ENCODE peak calls at places on chromosomes 1 and 21, in six cellular contexts. I is fibroblast of mammary gland, W is spleen, N is AG10803, B is cardiac fibroblast, J is heart left ventricle. K is an unnamed sample.

GRCh38 chr1:19124273-19124672 is 85.8 kb downstream of the UBR4 start:
- DNase-seq in B (no peak), J (no peak), I (no peak), W (no peak), N (no peak), K (no peak)

GRCh38 chr1:12658531-12659453 is 14.9 kb downstream of the AADACL4 start:
- DNase-seq in I (peak), B (peak), J (peak), N (peak), W (peak), K (peak)

GRCh38 chr1:90810006-90810405 is 92.9 kb upstream of the BARHL2 start:
- DNase-seq in W (no peak), J (no peak), N (no peak), B (no peak), I (no peak), K (no peak)

GRCh38 chr1:201693019-201693372 is 136.0 kb upstream of the IPO9 start:
- DNase-seq in W (no peak), N (no peak), I (no peak), B (no peak), J (no peak), K (no peak)

GRCh38 chr1:205376739-205377138 is 20.0 kb upstream of the KLHDC8A start:
- DNase-seq in N (no peak), J (no peak), I (peak), B (no peak), W (no peak), K (no peak)

GRCh38 chr1:147201276-147201675 is 23.9 kb downstream of the FMO5 start:
- DNase-seq in J (no peak), N (no peak), B (no peak), W (no peak), I (peak), K (no peak)

GRCh38 chr1:232628335-232629214 is 1.4 kb downstream of the SIPA1L2 start:
- DNase-seq in N (peak), J (no peak), W (no peak), I (peak), B (peak), K (peak)

GRCh38 chr1:235502601-235503332 is 1.5 kb downstream of the B3GALNT2 start:
- DNase-seq in B (peak), J (no peak), I (peak), W (no peak), N (peak), K (peak)

GRCh38 chr1:47865881-47866535 is 131.2 kb downstream of the TRABD2B start:
- DNase-seq in W (no peak), I (no peak), N (no peak), J (no peak), B (no peak), K (no peak)

GRCh38 chr1:66182551-66183178 is 351.3 kb upstream of the SGIP1 start:
- DNase-seq in N (peak), W (no peak), J (no peak), I (peak), B (peak), K (peak)

GRCh38 chr1:214402583-214403216 is 121.7 kb downstream of the SMYD2 start:
- DNase-seq in I (peak), W (no peak), B (peak), N (no peak), J (no peak), K (no peak)

GRCh38 chr1:77051406-77051805 is 167.8 kb downstream of the PIGK start:
- DNase-seq in J (no peak), W (no peak), I (no peak), N (no peak), B (no peak), K (no peak)

GRCh38 chr1:117695796-117696505 is 90.1 kb downstream of the TENT5C start:
- DNase-seq in B (peak), W (no peak), N (peak), J (peak), I (peak), K (peak)

GRCh38 chr1:6471086-6471841 is 5.3 kb upstream of the TNFRSF25 start:
- DNase-seq in I (no peak), B (no peak), W (no peak), N (no peak), J (no peak), K (no peak)

GRCh38 chr1:201419241-201419640 is 2.3 kb downstream of the TNNI1 start:
- DNase-seq in W (peak), B (no peak), J (no peak), I (no peak), N (no peak), K (no peak)

GRCh38 chr1:2547210-2548067 is 8.7 kb upstream of the TNFRSF14 start:
- DNase-seq in J (no peak), W (peak), N (no peak), I (no peak), B (no peak), K (no peak)

GRCh38 chr1:38991638-38992449 is 768 bp downstream of the AKIRIN1 start:
- DNase-seq in J (peak), N (peak), W (peak), B (peak), I (no peak), K (no peak)

GRCh38 chr1:94118471-94118870 is 2.5 kb downstream of the ABCA4 start:
- DNase-seq in B (no peak), W (peak), J (no peak), I (no peak), N (no peak), K (no peak)

GRCh38 chr1:222182641-222183040 is 365.3 kb downstream of the HHIPL2 start:
- DNase-seq in B (no peak), I (peak), W (no peak), N (no peak), J (no peak), K (no peak)

GRCh38 chr1:112021263-112021662 is 31.8 kb upstream of the KCND3 start:
- DNase-seq in J (no peak), N (no peak), I (no peak), W (no peak), B (no peak), K (no peak)

GRCh38 chr21:42614811-42615342 is 38.5 kb upstream of the PDE9A start:
- DNase-seq in J (no peak), B (no peak), N (no peak), W (peak), I (peak), K (no peak)

GRCh38 chr1:8464377-8464776 is 146.5 kb downstream of the SLC45A1 start:
- DNase-seq in B (no peak), N (no peak), W (no peak), I (no peak), J (no peak), K (no peak)
- H3K4me3 ChIP-seq in B (no peak), N (no peak), W (no peak), I (no peak), J (no peak), K (no peak)

DNA sequence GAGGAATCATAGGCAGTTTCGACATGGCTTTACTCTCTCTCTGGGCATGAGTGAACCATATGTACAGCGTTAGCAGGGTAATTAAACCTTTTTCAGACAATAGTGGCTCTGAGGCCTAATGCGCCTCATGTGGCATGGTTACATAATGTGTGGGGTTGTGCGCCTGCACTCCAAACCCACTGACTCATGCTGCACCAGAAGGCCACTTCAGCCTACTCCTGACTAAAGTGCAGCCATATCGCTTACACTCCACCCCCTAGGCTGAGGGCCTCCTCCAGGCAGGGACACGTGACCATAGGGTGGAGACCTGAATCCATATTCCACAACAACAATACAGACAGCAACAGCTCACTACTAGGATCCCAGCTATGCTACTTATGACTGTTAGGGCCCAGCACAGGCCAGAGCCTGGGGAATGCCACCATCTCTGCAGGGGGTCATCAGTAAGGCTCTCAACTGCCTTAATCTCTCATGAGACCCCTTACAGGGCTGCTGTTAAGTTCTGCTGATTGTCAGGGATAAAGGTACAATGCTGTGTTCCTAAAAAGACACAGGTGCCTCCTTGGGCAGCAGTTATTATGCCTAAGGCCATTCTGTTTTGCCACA is 13.4 kb upstream of the ODF2L start:
- DNase-seq in N (peak), J (no peak), W (no peak), I (peak), B (no peak), K (no peak)
- TF ChIP-seq CTCF in N (no peak), J (no peak), W (no peak), I (no peak), B (no peak), K (no peak)

GRCh38 chr21:26171310-26172100 is 935 bp upstream of the APP start:
- DNase-seq in I (no peak), B (no peak), N (no peak), J (no peak), W (no peak), K (no peak)
- H3K4me3 ChIP-seq in I (peak), B (peak), N (peak), J (peak), W (peak), K (peak)

GRCh38 chr1:27405074-27405473 is 12.7 kb downstream of the GPR3 start:
- DNase-seq in B (peak), J (peak), N (peak), I (peak), W (no peak), K (peak)
- TF ChIP-seq CTCF in B (no peak), J (no peak), N (peak), I (no peak), W (no peak), K (peak)

DNA sequence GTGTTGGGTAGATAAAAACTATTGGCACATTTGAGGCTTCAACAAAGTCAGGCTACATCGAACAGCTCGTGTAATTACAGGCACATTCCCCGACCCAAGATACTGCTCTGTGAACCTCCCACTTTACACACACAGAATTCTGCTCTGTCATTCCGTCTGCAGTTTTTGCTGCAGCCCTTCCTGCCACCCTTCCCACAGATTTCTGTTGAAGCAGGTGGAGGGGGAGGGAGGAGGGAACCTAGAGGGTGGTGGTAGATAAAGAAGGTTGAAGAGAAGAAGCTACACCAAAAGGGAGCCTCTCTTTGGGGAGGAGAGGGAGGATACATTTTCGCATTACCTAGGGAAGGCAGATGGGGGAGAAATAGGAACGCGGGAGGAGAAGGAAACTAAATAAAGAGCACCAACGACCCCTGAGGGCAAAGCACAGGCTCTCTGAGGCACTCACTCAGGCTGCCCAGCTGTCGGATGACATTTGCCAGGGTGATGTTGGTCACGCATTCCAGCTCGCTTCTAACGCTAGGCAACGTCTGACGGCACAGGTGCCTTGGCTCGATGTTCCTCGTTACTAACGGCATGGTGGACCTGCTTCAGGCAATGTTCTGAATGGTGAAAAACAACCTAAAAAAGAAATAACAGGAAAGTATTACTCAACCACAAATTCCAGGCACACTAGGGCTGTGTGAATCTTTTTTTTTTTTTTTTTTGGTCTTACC is 36.0 kb downstream of the GPR3 start:
- DNase-seq in N (peak), W (no peak), I (no peak), B (peak), J (peak), K (no peak)
- H3K4me3 ChIP-seq in N (no peak), W (peak), I (no peak), B (no peak), J (peak), K (no peak)

DNA sequence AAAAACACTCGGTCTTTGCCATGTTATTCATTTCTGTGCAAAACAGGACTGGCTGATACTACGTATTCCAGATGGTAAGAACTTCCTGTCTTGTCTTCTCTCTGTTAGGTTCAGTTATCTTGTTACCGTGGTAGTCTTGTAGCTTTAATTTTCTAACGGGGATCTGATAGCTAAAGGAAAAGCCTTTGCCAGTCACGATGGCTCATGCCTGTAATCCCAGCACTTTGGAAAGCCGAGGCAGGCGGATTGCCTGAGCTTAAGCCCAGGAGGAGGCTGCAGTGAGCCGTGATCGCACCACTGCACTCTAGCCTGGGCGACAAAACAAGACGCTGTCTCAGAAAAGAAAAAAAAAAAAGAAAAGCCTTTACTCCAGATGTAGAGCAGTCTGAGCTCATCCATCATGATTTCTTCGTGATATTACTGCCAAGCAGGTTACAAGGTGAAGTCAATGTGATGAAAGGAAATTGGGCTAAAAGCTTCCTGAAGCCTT is 11.1 kb upstream of the MSTO1 start:
- DNase-seq in B (peak), N (peak), J (peak), I (peak), W (no peak), K (peak)
- TF ChIP-seq CTCF in B (no peak), N (peak), J (no peak), I (peak), W (no peak), K (no peak)

DNA sequence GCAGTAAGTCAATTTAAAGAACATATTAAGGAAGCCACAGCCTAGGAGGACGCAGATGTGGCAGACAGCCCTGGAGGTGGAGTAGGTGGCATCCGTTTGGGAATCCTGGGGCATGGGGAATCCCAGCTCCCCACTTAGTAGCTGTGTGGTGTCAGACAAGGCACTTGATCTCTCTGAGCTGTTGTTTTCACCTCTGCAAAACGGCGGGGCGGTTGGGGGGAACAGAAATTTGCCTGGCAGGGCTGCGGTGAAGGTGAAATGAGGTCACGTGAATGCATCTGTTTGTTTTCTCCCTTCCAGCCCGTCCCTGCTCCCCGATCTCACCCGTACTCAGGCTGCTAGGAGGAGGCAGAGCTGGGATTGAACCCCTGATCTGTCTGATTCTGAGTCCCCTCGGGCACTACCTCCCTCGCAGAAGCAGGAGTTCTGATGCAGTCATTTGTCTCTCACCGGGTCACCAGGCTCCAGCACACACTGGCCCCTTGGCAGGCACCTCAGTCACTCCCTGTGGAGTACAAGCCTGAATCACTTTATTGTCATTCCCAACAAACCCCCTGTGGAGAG is 2.2 kb upstream of the LAPTM5 start:
- DNase-seq in N (no peak), W (peak), I (no peak), B (no peak), J (no peak), K (no peak)
- H3K4me3 ChIP-seq in N (no peak), W (no peak), I (no peak), B (no peak), J (no peak), K (no peak)

GRCh38 chr1:8216005-8216404 is 101.9 kb upstream of the SLC45A1 start:
- DNase-seq in N (no peak), B (no peak), W (no peak), J (no peak), I (no peak), K (no peak)

GRCh38 chr1:8213136-8213535 is 104.8 kb upstream of the SLC45A1 start:
- DNase-seq in W (no peak), B (no peak), N (no peak), J (no peak), I (no peak), K (no peak)

GRCh38 chr1:8213676-8214075 is 104.2 kb upstream of the SLC45A1 start:
- DNase-seq in N (no peak), W (no peak), B (no peak), J (no peak), I (no peak), K (no peak)

GRCh38 chr1:8212443-8212920 is 105.4 kb upstream of the SLC45A1 start:
- DNase-seq in N (no peak), I (no peak), B (no peak), J (no peak), W (no peak), K (no peak)

GRCh38 chr1:8214501-8215173 is 103.3 kb upstream of the SLC45A1 start:
- DNase-seq in N (no peak), I (peak), B (peak), W (no peak), J (no peak), K (no peak)
- TF ChIP-seq CTCF in N (no peak), I (peak), B (no peak), W (no peak), J (no peak), K (peak)

GRCh38 chr1:4656533-4657140 is 2.2 kb downstream of the AJAP1 start:
- DNase-seq in W (no peak), J (no peak), I (no peak), N (no peak), B (no peak), K (no peak)

GRCh38 chr1:4658643-4659042 is 4.2 kb downstream of the AJAP1 start:
- DNase-seq in W (no peak), J (no peak), B (no peak), N (no peak), I (no peak), K (no peak)

GRCh38 chr1:4659247-4659646 is 4.8 kb downstream of the AJAP1 start:
- DNase-seq in B (no peak), W (no peak), I (no peak), J (no peak), N (no peak), K (no peak)

GRCh38 chr1:4657244-4657789 is 2.9 kb downstream of the AJAP1 start:
- DNase-seq in W (no peak), J (no peak), B (no peak), I (no peak), N (no peak), K (no peak)

GRCh38 chr1:4657920-4658585 is 3.6 kb downstream of the AJAP1 start:
- DNase-seq in J (no peak), I (no peak), W (no peak), N (no peak), B (no peak), K (no peak)
- H3K4me3 ChIP-seq in J (no peak), I (no peak), W (no peak), N (no peak), B (no peak), K (no peak)